ENCODE peak calls at places on chromosomes 6 and 20, in four cellular contexts. B, E, G and F are unnamed samples.

GRCh38 chr6:94623586-94623985 is 953.7 kb upstream of the MANEA start:
- DNase-seq in B (no peak), E (no peak), G (no peak), F (no peak)

GRCh38 chr6:62367601-62368000 is 81.6 kb upstream of the KHDRBS2 start:
- DNase-seq in B (no peak), E (no peak), G (no peak), F (peak)

GRCh38 chr6:42400031-42400760 is 51.5 kb downstream of the TRERF1 start:
- DNase-seq in B (no peak), E (no peak), G (no peak), F (no peak)

GRCh38 chr6:135281227-135281626 is 100.1 kb downstream of the MYB start:
- DNase-seq in B (no peak), E (no peak), G (peak), F (peak)

GRCh38 chr6:136134275-136134674 is 115.8 kb downstream of the MTFR2 start:
- DNase-seq in B (no peak), E (no peak), G (no peak), F (no peak)

GRCh38 chr20:57650756-57651483 is 30.7 kb upstream of the ZBP1 start:
- DNase-seq in B (no peak), E (no peak), G (no peak), F (no peak)

GRCh38 chr20:8545212-8545611 is 413.1 kb downstream of the PLCB1 start:
- DNase-seq in B (no peak), E (no peak), G (no peak), F (no peak)

GRCh38 chr6:75300206-75300605 is 15.6 kb upstream of the TMEM30A start:
- DNase-seq in B (no peak), E (no peak), G (no peak), F (no peak)

GRCh38 chr20:63135411-63135810 is 80.5 kb downstream of the YTHDF1 start:
- DNase-seq in B (no peak), E (no peak), G (no peak), F (no peak)

GRCh38 chr6:163836916-163837660 is 422.6 kb downstream of the QKI start:
- DNase-seq in B (no peak), E (no peak), G (no peak), F (no peak)

GRCh38 chr6:48825501-48826317 is 637.3 kb downstream of the MMUT start:
- DNase-seq in B (no peak), E (no peak), G (peak), F (no peak)

GRCh38 chr20:52236292-52236691 is 44.7 kb upstream of the ZFP64 start:
- DNase-seq in B (no peak), E (no peak), G (no peak), F (no peak)

GRCh38 chr6:33172307-33173227 is 19.7 kb downstream of the COL11A2 start:
- DNase-seq in B (no peak), E (no peak), G (peak), F (no peak)

GRCh38 chr6:150403458-150404245 is 34.8 kb downstream of the IYD start:
- DNase-seq in B (no peak), E (no peak), G (peak), F (no peak)

GRCh38 chr6:158485411-158485810 is 74.5 kb upstream of the TMEM181 start:
- DNase-seq in B (no peak), E (no peak), G (no peak), F (no peak)

GRCh38 chr6:145009691-145010090 is 724.6 kb downstream of the UTRN start:
- DNase-seq in B (no peak), E (no peak), G (peak), F (no peak)

GRCh38 chr20:5535211-5535756 is 214.9 kb upstream of the SHLD1 start:
- DNase-seq in B (no peak), E (no peak), G (peak), F (peak)

GRCh38 chr6:6331393-6331792 is 10.9 kb upstream of the F13A1 start:
- DNase-seq in B (no peak), E (no peak), G (no peak), F (no peak)

GRCh38 chr6:12258591-12258990 is 31.6 kb upstream of the EDN1 start:
- DNase-seq in B (no peak), E (no peak), G (no peak), F (no peak)